ENCODE peak calls at places on chromosomes 4 and X, in eight cellular contexts. V, L, E, Y, B, G, W and A are unnamed samples.

GRCh38 chr4:88753658-88754431 is 56.2 kb upstream of the NAP1L5 start:
- DNase-seq in V (no peak), L (no peak), E (no peak), Y (no peak), B (no peak), G (no peak), W (no peak), A (no peak)

GRCh38 chr4:123631699-123632098 is 235.1 kb downstream of the SPRY1 start:
- DNase-seq in V (no peak), L (no peak), E (no peak), Y (no peak), B (no peak), G (no peak), W (no peak), A (no peak)

GRCh38 chr4:139312552-139313332 is 10.5 kb upstream of the NDUFC1 start:
- DNase-seq in V (no peak), L (no peak), E (no peak), Y (no peak), B (no peak), G (no peak), W (no peak), A (no peak)

GRCh38 chr4:187477224-187477623 is 518.3 kb upstream of the ZFP42 start:
- DNase-seq in V (no peak), L (no peak), E (no peak), Y (no peak), B (no peak), G (no peak), W (no peak), A (no peak)

GRCh38 chrX:72060196-72060974 is 71.3 kb downstream of the RTL5 start:
- DNase-seq in V (no peak), L (no peak), E (no peak), Y (no peak), B (peak; percentile 90), G (no peak), W (no peak), A (no peak)

GRCh38 chr4:133596459-133596858 is 447.4 kb downstream of the PCDH10 start:
- DNase-seq in V (no peak), L (no peak), E (no peak), Y (no peak), B (peak; percentile 11), G (no peak), W (no peak), A (no peak)

GRCh38 chr4:60452259-60452658 is 747.9 kb upstream of the ADGRL3 start:
- DNase-seq in V (no peak), L (no peak), E (no peak), Y (no peak), B (no peak), G (no peak), W (no peak), A (no peak)

GRCh38 chr4:336099-336892 is 1.3 kb upstream of the ZNF141 start:
- DNase-seq in V (peak; percentile 18), L (peak; percentile 62), E (no peak), Y (peak; percentile 65), B (peak; percentile 21), G (no peak), W (no peak), A (peak; percentile 50)

GRCh38 chr4:119099227-119099910 is 36.3 kb upstream of the MYOZ2 start:
- DNase-seq in V (peak; percentile 57), L (no peak), E (no peak), Y (no peak), B (no peak), G (no peak), W (no peak), A (no peak)

GRCh38 chr4:79298484-79298883 is 27.4 kb downstream of the NAA11 start:
- DNase-seq in V (no peak), L (no peak), E (no peak), Y (no peak), B (no peak), G (no peak), W (no peak), A (no peak)

GRCh38 chr4:142687547-142688275 is 158.4 kb downstream of the INPP4B start:
- DNase-seq in V (no peak), L (no peak), E (no peak), Y (no peak), B (no peak), G (no peak), W (no peak), A (no peak)

GRCh38 chr4:85474818-85475630 is at the start of gene ARHGAP24:
- DNase-seq in V (peak; percentile 100), L (peak; percentile 78), E (peak; percentile 1), Y (peak; percentile 84), B (peak; percentile 94), G (no peak), W (no peak), A (peak; percentile 78)

GRCh38 chr4:36288727-36289126 is 7.3 kb downstream of the DTHD1 start:
- DNase-seq in V (no peak), L (no peak), E (no peak), Y (no peak), B (no peak), G (no peak), W (no peak), A (no peak)

GRCh38 chr4:25370242-25370641 is 6.8 kb upstream of the ANAPC4 start:
- DNase-seq in V (no peak), L (no peak), E (no peak), Y (no peak), B (peak; percentile 29), G (no peak), W (no peak), A (no peak)

GRCh38 chrX:107675823-107676555 is 47.7 kb downstream of the PRPS1 start:
- DNase-seq in V (peak; percentile 75), L (no peak), E (no peak), Y (no peak), B (no peak), G (no peak), W (no peak), A (no peak)

GRCh38 chrX:153600921-153601320 is 2.0 kb upstream of the CCNQ start:
- DNase-seq in V (no peak), L (no peak), E (no peak), Y (no peak), B (no peak), G (no peak), W (no peak), A (no peak)

GRCh38 chr4:1785592-1785991 is 7.5 kb upstream of the FGFR3 start:
- DNase-seq in V (no peak), L (no peak), E (no peak), Y (no peak), B (no peak), G (no peak), W (no peak), A (no peak)

GRCh38 chr4:81314897-81315470 is 100.0 kb upstream of the PRKG2 start:
- DNase-seq in V (peak; percentile 94), L (no peak), E (no peak), Y (no peak), B (no peak), G (no peak), W (no peak), A (no peak)

GRCh38 chrX:103656623-103657022 is 27.8 kb downstream of the TCEAL1 start:
- DNase-seq in V (peak; percentile 67), L (no peak), E (no peak), Y (no peak), B (no peak), G (no peak), W (no peak), A (no peak)

GRCh38 chr4:8768357-8768999 is 103.2 kb downstream of the HMX1 start:
- DNase-seq in V (no peak), L (no peak), E (no peak), Y (no peak), B (no peak), G (no peak), W (no peak), A (no peak)

GRCh38 chr4:159229164-159229563 is 126.3 kb downstream of the RAPGEF2 start:
- DNase-seq in V (peak; percentile 80), L (no peak), E (no peak), Y (no peak), B (peak; percentile 84), G (no peak), W (no peak), A (no peak)

GRCh38 chr4:186881521-186882220 is 158.0 kb upstream of the FAT1 start:
- DNase-seq in V (peak; percentile 40), L (no peak), E (no peak), Y (no peak), B (no peak), G (no peak), W (no peak), A (no peak)

GRCh38 chr4:163566257-163566656 is 71.8 kb downstream of the TMA16 start:
- DNase-seq in V (no peak), L (no peak), E (no peak), Y (no peak), B (no peak), G (no peak), W (no peak), A (no peak)

GRCh38 chr4:38280323-38280706 is 320.1 kb downstream of the PTTG2 start:
- DNase-seq in V (no peak), L (no peak), E (no peak), Y (no peak), B (no peak), G (no peak), W (no peak), A (no peak)

GRCh38 chrX:24357101-24357500 is 3.3 kb upstream of the SUPT20HL1 start:
- DNase-seq in V (no peak), L (no peak), E (no peak), Y (no peak), B (no peak), G (no peak), W (no peak), A (no peak)

GRCh38 chr4:26342328-26343040 is 21.7 kb downstream of the RBPJ start:
- DNase-seq in V (peak; percentile 89), L (no peak), E (no peak), Y (no peak), B (no peak), G (no peak), W (no peak), A (no peak)

GRCh38 chr4:10173039-10173753 is 56.6 kb upstream of the WDR1 start:
- DNase-seq in V (peak; percentile 23), L (no peak), E (no peak), Y (no peak), B (no peak), G (no peak), W (no peak), A (no peak)

GRCh38 chr4:36172650-36173049 is 71.7 kb downstream of the ARAP2 start:
- DNase-seq in V (no peak), L (no peak), E (no peak), Y (no peak), B (no peak), G (no peak), W (no peak), A (no peak)

GRCh38 chr4:15396157-15396800 is 31.6 kb upstream of the C1QTNF7 start:
- DNase-seq in V (peak; percentile 62), L (peak; percentile 61), E (peak; percentile 52), Y (no peak), B (peak; percentile 70), G (peak; percentile 24), W (peak; percentile 68), A (peak; percentile 40)